ENCODE peak calls at places on chromosomes 7 and 10, in nine cellular contexts. G is astrocyte, S is breast epithelium, E is mammary epithelial cell, C is PC-9, V is adrenal gland, D is lung, Y is body of pancreas, K is uterus. Z is an unnamed sample.
A peak's percentile ranks its signal among the peaks of the same experiment; 100 is the strongest.

GRCh38 chr10:118626953-118627352 is 31.5 kb upstream of the PRLHR start:
- DNase-seq in K (no peak), S (no peak), E (no peak), Y (no peak), V (no peak), D (no peak), C (no peak), G (no peak), Z (no peak)

GRCh38 chr10:26739087-26739631 is 41.7 kb downstream of the PDSS1 start:
- DNase-seq in S (no peak), K (no peak), D (no peak), G (no peak), Y (no peak), C (no peak), E (no peak), V (no peak), Z (no peak)

GRCh38 chr7:82897500-82897899 is 265.2 kb downstream of the PCLO start:
- DNase-seq in Y (no peak), V (no peak), S (no peak), K (no peak), D (no peak), E (peak; percentile 16), G (no peak), C (no peak), Z (no peak)

GRCh38 chr10:17836917-17837316 is 27.8 kb downstream of the MRC1 start:
- DNase-seq in S (no peak), Y (peak; percentile 64), V (peak; percentile 46), K (no peak), D (peak; percentile 36), C (peak; percentile 60), G (peak; percentile 75), E (no peak), Z (peak; percentile 37)

GRCh38 chr10:102433619-102434046 is 1.3 kb upstream of the CUEDC2 start:
- DNase-seq in D (no peak), Y (peak; percentile 42), C (no peak), K (no peak), E (no peak), V (peak; percentile 21), S (no peak), G (no peak), Z (no peak)

GRCh38 chr10:103640436-103641181 is 147.1 kb downstream of the NEURL1 start:
- DNase-seq in K (no peak), D (no peak), V (peak; percentile 37), E (no peak), S (no peak), C (no peak), G (peak; percentile 39), Y (no peak), Z (no peak)

GRCh38 chr10:79292789-79293746 is 54.2 kb upstream of the PPIF start:
- DNase-seq in Y (no peak), G (no peak), E (no peak), K (no peak), S (no peak), V (peak; percentile 45), C (no peak), D (no peak), Z (no peak)

GRCh38 chr10:36096571-36096970 is 454.5 kb upstream of the FZD8 start:
- DNase-seq in C (no peak), D (no peak), S (no peak), V (no peak), Y (no peak), G (peak; percentile 16), K (no peak), E (peak; percentile 47), Z (no peak)

GRCh38 chr10:17682236-17682946 is 38.4 kb downstream of the STAM start:
- DNase-seq in E (no peak), D (no peak), Y (no peak), S (no peak), K (no peak), V (no peak), G (no peak), C (no peak), Z (no peak)

GRCh38 chr7:100568176-100568935 is 5.3 kb downstream of the SAP25 start:
- DNase-seq in G (no peak), C (no peak), V (peak; percentile 94), Y (peak; percentile 95), S (no peak), E (no peak), K (no peak), D (no peak), Z (no peak)

GRCh38 chr7:37284285-37284684 is 164.4 kb downstream of the ELMO1 start:
- DNase-seq in C (no peak), K (no peak), Y (no peak), E (no peak), D (no peak), V (no peak), G (no peak), S (no peak), Z (no peak)

GRCh38 chr10:19119191-19119590 is 70.6 kb downstream of the MALRD1 start:
- DNase-seq in C (no peak), Y (no peak), E (no peak), S (no peak), G (no peak), V (no peak), D (no peak), K (no peak), Z (no peak)

GRCh38 chr7:1301812-1302310 is 69.2 kb downstream of the UNCX start:
- DNase-seq in G (no peak), V (no peak), S (no peak), K (no peak), D (no peak), C (no peak), Y (no peak), E (no peak), Z (no peak)

GRCh38 chr7:112112822-112113255 is 93.4 kb downstream of the DOCK4 start:
- DNase-seq in S (peak; percentile 48), Y (peak; percentile 60), C (no peak), D (no peak), G (peak; percentile 40), K (peak; percentile 27), V (peak; percentile 59), E (peak; percentile 78), Z (peak; percentile 38)

GRCh38 chr10:34506773-34507172 is 308.3 kb downstream of the PARD3 start:
- DNase-seq in K (no peak), D (no peak), C (no peak), G (no peak), E (no peak), S (no peak), Y (no peak), V (no peak), Z (no peak)

GRCh38 chr7:73972614-73973013 is 55.4 kb upstream of the ELN start:
- DNase-seq in V (no peak), G (no peak), D (peak; percentile 20), C (no peak), S (peak; percentile 11), Y (no peak), E (no peak), K (no peak), Z (no peak)

GRCh38 chr10:35412900-35413491 is 76.7 kb downstream of the CCNY start:
- DNase-seq in S (no peak), Y (no peak), C (peak; percentile 42), G (peak; percentile 85), E (peak; percentile 70), V (no peak), D (no peak), K (no peak), Z (peak; percentile 68)

GRCh38 chr10:59977486-59977885 is 71.1 kb upstream of the CCDC6 start:
- DNase-seq in G (no peak), Y (no peak), D (no peak), E (no peak), V (no peak), S (no peak), K (no peak), C (no peak), Z (no peak)

GRCh38 chr7:66824041-66824440 is 83.5 kb downstream of the RABGEF1 start:
- DNase-seq in K (no peak), S (no peak), E (no peak), Y (no peak), C (no peak), V (no peak), D (no peak), G (no peak), Z (no peak)
- H3K27ac ChIP-seq in K (no peak overlapping the region), S (no peak overlapping the region), E (no peak overlapping the region), Y (no peak overlapping the region), C (no peak overlapping the region), V (no peak overlapping the region), D (no peak overlapping the region), G (no peak overlapping the region), Z (no peak overlapping the region)

GRCh38 chr7:47720907-47721244 is 139.0 kb upstream of the TNS3 start:
- DNase-seq in V (no peak), E (no peak), C (no peak), S (no peak), G (no peak), Y (no peak), K (no peak), D (no peak), Z (no peak)

GRCh38 chr7:47724335-47724982 is 142.5 kb upstream of the TNS3 start:
- DNase-seq in G (peak; percentile 90), S (no peak), Y (no peak), K (no peak), D (no peak), V (no peak), C (peak; percentile 67), E (peak; percentile 10), Z (no peak)

GRCh38 chr7:47720141-47720906 is 138.4 kb upstream of the TNS3 start:
- DNase-seq in G (peak; percentile 78), K (peak; percentile 94), Y (peak; percentile 76), C (no peak), S (peak; percentile 62), E (no peak), V (peak; percentile 37), D (no peak), Z (no peak)

GRCh38 chr7:47721670-47722069 is 139.8 kb upstream of the TNS3 start:
- DNase-seq in C (no peak), D (no peak), Y (no peak), G (no peak), S (no peak), K (no peak), V (no peak), E (no peak), Z (no peak)

DNA sequence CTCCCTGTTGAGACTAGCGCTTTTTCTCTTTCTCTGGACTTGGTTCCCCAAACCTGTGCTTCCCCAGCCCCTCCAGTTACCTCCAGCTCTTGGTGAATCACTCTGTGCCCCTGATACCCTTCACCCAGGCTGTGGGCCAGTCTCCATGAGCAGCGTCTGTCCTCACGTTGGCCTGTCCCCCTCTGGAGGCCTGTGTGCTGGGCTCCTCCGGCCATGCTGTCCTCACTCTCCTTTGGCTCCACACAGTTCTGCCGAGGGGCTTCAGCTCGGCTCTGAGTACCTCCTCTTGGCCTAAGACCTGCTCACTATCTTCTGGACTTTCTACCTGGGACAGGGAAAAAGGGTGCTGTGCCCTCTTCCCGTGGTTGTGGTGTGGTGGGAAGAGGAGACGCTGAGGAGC is 140.2 kb upstream of the TNS3 start:
- DNase-seq in V (no peak), G (no peak), C (no peak), K (no peak), Y (no peak), E (no peak), D (no peak), S (no peak), Z (no peak)
- H3K4me1 ChIP-seq in V (peaks cover 21% of the 10 kb centered on the region), G (peaks cover 17% of the 10 kb centered on the region), C (peaks cover 30% of the 10 kb centered on the region), K (no peaks in the 10 kb centered on the region), Y (peaks cover 13% of the 10 kb centered on the region), E (peaks cover 8% of the 10 kb centered on the region), D (no peaks in the 10 kb centered on the region), S (no peaks in the 10 kb centered on the region), Z (no peaks in the 10 kb centered on the region)

GRCh38 chr10:109924100-109924499 is 789 bp upstream of the XPNPEP1 start:
- DNase-seq in D (no peak), Y (no peak), G (no peak), C (no peak), S (no peak), V (no peak), E (no peak), K (no peak), Z (no peak)
- H3K27ac ChIP-seq in D (no peak overlapping the region), Y (peak overlapping the region; percentile 98), G (no peak overlapping the region), C (no peak overlapping the region), S (peak overlapping the region; percentile 95), V (no peak overlapping the region), E (no peak overlapping the region), K (peak overlapping the region; percentile 79), Z (no peak overlapping the region)

GRCh38 chr7:2512713-2513112 is 6.9 kb upstream of the LFNG start:
- DNase-seq in E (no peak), K (no peak), Y (no peak), D (no peak), C (no peak), V (no peak), G (no peak), S (no peak), Z (no peak)
- H3K4me1 ChIP-seq in E (peaks cover 49% of the 10 kb centered on the region), K (peaks cover 4% of the 10 kb centered on the region), Y (peaks cover 27% of the 10 kb centered on the region), D (peaks cover 27% of the 10 kb centered on the region), C (peaks cover 30% of the 10 kb centered on the region), V (peaks cover 25% of the 10 kb centered on the region), G (peaks cover 33% of the 10 kb centered on the region), S (peaks cover 34% of the 10 kb centered on the region), Z (peaks cover 13% of the 10 kb centered on the region)

Z was measured in foreskin keratinocyte.